ENCODE peak calls at places on chromosome 16, in six cellular contexts. One of them, this sample, is unnamed.

GRCh38 chr16:69834817-69835477 is 72.8 kb downstream of the WWP2 start:
- ATAC-seq in heart left ventricle: peak; percentile 74
- ATAC-seq in HCT116: no peak
- ATAC-seq in HepG2: no peak
- ATAC-seq in IMR-90: no peak
- ATAC-seq in right lobe of liver: no peak
- ATAC-seq in this sample: no peak

GRCh38 chr16:31400191-31400590 is 7.1 kb downstream of the ITGAD start:
- ATAC-seq in heart left ventricle: no peak
- ATAC-seq in HCT116: no peak
- ATAC-seq in HepG2: no peak
- ATAC-seq in IMR-90: no peak
- ATAC-seq in right lobe of liver: peak; percentile 46
- ATAC-seq in this sample: no peak

GRCh38 chr16:15970743-15971434 is 21.5 kb downstream of the ABCC1 start:
- ATAC-seq in heart left ventricle: no peak
- ATAC-seq in HCT116: no peak
- ATAC-seq in HepG2: no peak
- ATAC-seq in IMR-90: no peak
- ATAC-seq in right lobe of liver: no peak
- ATAC-seq in this sample: no peak

GRCh38 chr16:84176192-84177053 is 10.4 kb downstream of the TAF1C start:
- ATAC-seq in heart left ventricle: peak; percentile 1
- ATAC-seq in HCT116: peak; percentile 13
- ATAC-seq in HepG2: peak; percentile 50
- ATAC-seq in IMR-90: no peak
- ATAC-seq in right lobe of liver: no peak
- ATAC-seq in this sample: no peak

GRCh38 chr16:57216968-57217367 is 28.1 kb upstream of the ARL2BP start:
- ATAC-seq in heart left ventricle: no peak
- ATAC-seq in HCT116: no peak
- ATAC-seq in HepG2: no peak
- ATAC-seq in IMR-90: no peak
- ATAC-seq in right lobe of liver: no peak
- ATAC-seq in this sample: no peak

GRCh38 chr16:57447142-57447962 is at the start of the genes CIAPIN1 and COQ9:
- ATAC-seq in heart left ventricle: peak; percentile 99
- ATAC-seq in HCT116: peak; percentile 98
- ATAC-seq in HepG2: peak; percentile 99
- ATAC-seq in IMR-90: peak; percentile 99
- ATAC-seq in right lobe of liver: peak; percentile 99
- ATAC-seq in this sample: peak; percentile 99

GRCh38 chr16:84349852-84350565 is 18.3 kb upstream of the ATP2C2 start:
- ATAC-seq in heart left ventricle: no peak
- ATAC-seq in HCT116: no peak
- ATAC-seq in HepG2: peak; percentile 70
- ATAC-seq in IMR-90: no peak
- ATAC-seq in right lobe of liver: no peak
- ATAC-seq in this sample: no peak

GRCh38 chr16:4087099-4087885 is 28.9 kb downstream of the ADCY9 start:
- ATAC-seq in heart left ventricle: no peak
- ATAC-seq in HCT116: no peak
- ATAC-seq in HepG2: peak; percentile 69
- ATAC-seq in IMR-90: peak; percentile 60
- ATAC-seq in right lobe of liver: peak; percentile 64
- ATAC-seq in this sample: no peak

GRCh38 chr16:19213885-19214284 is 45.8 kb downstream of the SYT17 start:
- ATAC-seq in heart left ventricle: no peak
- ATAC-seq in HCT116: peak; percentile 78
- ATAC-seq in HepG2: peak; percentile 80
- ATAC-seq in IMR-90: no peak
- ATAC-seq in right lobe of liver: no peak
- ATAC-seq in this sample: no peak

GRCh38 chr16:81447383-81448101 is 2.9 kb downstream of the CMIP start:
- ATAC-seq in heart left ventricle: no peak
- ATAC-seq in HCT116: no peak
- ATAC-seq in HepG2: peak; percentile 25
- ATAC-seq in IMR-90: no peak
- ATAC-seq in right lobe of liver: peak; percentile 53
- ATAC-seq in this sample: no peak

GRCh38 chr16:11405331-11406176 is 60.3 kb downstream of the RMI2 start:
- ATAC-seq in heart left ventricle: no peak
- ATAC-seq in HCT116: peak; percentile 81
- ATAC-seq in HepG2: peak; percentile 27
- ATAC-seq in IMR-90: peak; percentile 56
- ATAC-seq in right lobe of liver: no peak
- ATAC-seq in this sample: no peak

GRCh38 chr16:76118344-76118743 is 158.9 kb upstream of the CNTNAP4 start:
- ATAC-seq in heart left ventricle: no peak
- ATAC-seq in HCT116: no peak
- ATAC-seq in HepG2: no peak
- ATAC-seq in IMR-90: no peak
- ATAC-seq in right lobe of liver: no peak
- ATAC-seq in this sample: no peak

GRCh38 chr16:85940214-85940613 is 41.3 kb downstream of the IRF8 start:
- ATAC-seq in heart left ventricle: no peak
- ATAC-seq in HCT116: no peak
- ATAC-seq in HepG2: peak; percentile 73
- ATAC-seq in IMR-90: no peak
- ATAC-seq in right lobe of liver: peak; percentile 74
- ATAC-seq in this sample: no peak

GRCh38 chr16:29023279-29024278 is 38.7 kb downstream of the LAT start:
- ATAC-seq in heart left ventricle: no peak
- ATAC-seq in HCT116: peak; percentile 76
- ATAC-seq in HepG2: no peak
- ATAC-seq in IMR-90: no peak
- ATAC-seq in right lobe of liver: no peak
- ATAC-seq in this sample: no peak

GRCh38 chr16:55832788-55833583 is at the start of gene CES1:
- ATAC-seq in heart left ventricle: peak; percentile 90
- ATAC-seq in HCT116: no peak
- ATAC-seq in HepG2: peak; percentile 92
- ATAC-seq in IMR-90: no peak
- ATAC-seq in right lobe of liver: peak; percentile 75
- ATAC-seq in this sample: peak; percentile 62

GRCh38 chr16:84883301-84883700 is 63.5 kb downstream of the CRISPLD2 start:
- ATAC-seq in heart left ventricle: peak; percentile 59
- ATAC-seq in HCT116: no peak
- ATAC-seq in HepG2: no peak
- ATAC-seq in IMR-90: no peak
- ATAC-seq in right lobe of liver: no peak
- ATAC-seq in this sample: no peak

GRCh38 chr16:340370-341091 is 12.0 kb downstream of the AXIN1 start:
- ATAC-seq in heart left ventricle: no peak
- ATAC-seq in HCT116: no peak
- ATAC-seq in HepG2: peak; percentile 80
- ATAC-seq in IMR-90: no peak
- ATAC-seq in right lobe of liver: no peak
- ATAC-seq in this sample: no peak

GRCh38 chr16:89051521-89052166 is 42.0 kb upstream of the ACSF3 start:
- ATAC-seq in heart left ventricle: no peak
- ATAC-seq in HCT116: no peak
- ATAC-seq in HepG2: no peak
- ATAC-seq in IMR-90: no peak
- ATAC-seq in right lobe of liver: no peak
- ATAC-seq in this sample: no peak

GRCh38 chr16:17328971-17329370 is 141.8 kb downstream of the XYLT1 start:
- ATAC-seq in heart left ventricle: peak; percentile 47
- ATAC-seq in HCT116: no peak
- ATAC-seq in HepG2: no peak
- ATAC-seq in IMR-90: no peak
- ATAC-seq in right lobe of liver: no peak
- ATAC-seq in this sample: peak; percentile 59

GRCh38 chr16:17329412-17329811 is 141.3 kb downstream of the XYLT1 start:
- ATAC-seq in heart left ventricle: no peak
- ATAC-seq in HCT116: no peak
- ATAC-seq in HepG2: no peak
- ATAC-seq in IMR-90: no peak
- ATAC-seq in right lobe of liver: no peak
- ATAC-seq in this sample: no peak

GRCh38 chr16:17327671-17328335 is 143.0 kb downstream of the XYLT1 start:
- ATAC-seq in heart left ventricle: no peak
- ATAC-seq in HCT116: no peak
- ATAC-seq in HepG2: no peak
- ATAC-seq in IMR-90: no peak
- ATAC-seq in right lobe of liver: no peak
- ATAC-seq in this sample: no peak

GRCh38 chr16:17321824-17322223 is 148.9 kb downstream of the XYLT1 start:
- ATAC-seq in heart left ventricle: peak; percentile 46
- ATAC-seq in HCT116: no peak
- ATAC-seq in HepG2: no peak
- ATAC-seq in IMR-90: no peak
- ATAC-seq in right lobe of liver: peak; percentile 23
- ATAC-seq in this sample: no peak

GRCh38 chr16:17325744-17326143 is 145.0 kb downstream of the XYLT1 start:
- ATAC-seq in heart left ventricle: no peak
- ATAC-seq in HCT116: no peak
- ATAC-seq in HepG2: no peak
- ATAC-seq in IMR-90: no peak
- ATAC-seq in right lobe of liver: no peak
- ATAC-seq in this sample: no peak
- TF ChIP-seq POLR2A in heart left ventricle: no peak
- TF ChIP-seq POLR2A in HCT116: no peak
- TF ChIP-seq POLR2A in HepG2: no peak
- TF ChIP-seq POLR2A in IMR-90: no peak
- TF ChIP-seq POLR2A in right lobe of liver: no peak
- TF ChIP-seq POLR2A in this sample: no peak

GRCh38 chr16:49470550-49470949 is 96.9 kb downstream of the C16orf78 start:
- ATAC-seq in heart left ventricle: no peak
- ATAC-seq in HCT116: no peak
- ATAC-seq in HepG2: no peak
- ATAC-seq in IMR-90: no peak
- ATAC-seq in right lobe of liver: peak; percentile 23
- ATAC-seq in this sample: no peak
- H3K27ac ChIP-seq in heart left ventricle: no peak overlapping the region
- H3K27ac ChIP-seq in HCT116: no peak overlapping the region
- H3K27ac ChIP-seq in HepG2: no peak overlapping the region
- H3K27ac ChIP-seq in IMR-90: no peak overlapping the region
- H3K27ac ChIP-seq in right lobe of liver: no peak overlapping the region
- H3K27ac ChIP-seq in this sample: no peak overlapping the region

GRCh38 chr16:12906765-12907516 is 5.5 kb downstream of the SHISA9 start:
- ATAC-seq in heart left ventricle: no peak
- ATAC-seq in HCT116: no peak
- ATAC-seq in HepG2: no peak
- ATAC-seq in IMR-90: no peak
- ATAC-seq in right lobe of liver: no peak
- ATAC-seq in this sample: no peak

GRCh38 chr16:12906271-12906670 is 4.9 kb downstream of the SHISA9 start:
- ATAC-seq in heart left ventricle: no peak
- ATAC-seq in HCT116: no peak
- ATAC-seq in HepG2: no peak
- ATAC-seq in IMR-90: no peak
- ATAC-seq in right lobe of liver: no peak
- ATAC-seq in this sample: no peak

GRCh38 chr16:12904041-12904671 is 2.8 kb downstream of the SHISA9 start:
- ATAC-seq in heart left ventricle: no peak
- ATAC-seq in HCT116: no peak
- ATAC-seq in HepG2: no peak
- ATAC-seq in IMR-90: no peak
- ATAC-seq in right lobe of liver: no peak
- ATAC-seq in this sample: no peak

GRCh38 chr16:12903325-12904040 is 2.1 kb downstream of the SHISA9 start:
- ATAC-seq in heart left ventricle: no peak
- ATAC-seq in HCT116: no peak
- ATAC-seq in HepG2: no peak
- ATAC-seq in IMR-90: no peak
- ATAC-seq in right lobe of liver: no peak
- ATAC-seq in this sample: no peak

DNA sequence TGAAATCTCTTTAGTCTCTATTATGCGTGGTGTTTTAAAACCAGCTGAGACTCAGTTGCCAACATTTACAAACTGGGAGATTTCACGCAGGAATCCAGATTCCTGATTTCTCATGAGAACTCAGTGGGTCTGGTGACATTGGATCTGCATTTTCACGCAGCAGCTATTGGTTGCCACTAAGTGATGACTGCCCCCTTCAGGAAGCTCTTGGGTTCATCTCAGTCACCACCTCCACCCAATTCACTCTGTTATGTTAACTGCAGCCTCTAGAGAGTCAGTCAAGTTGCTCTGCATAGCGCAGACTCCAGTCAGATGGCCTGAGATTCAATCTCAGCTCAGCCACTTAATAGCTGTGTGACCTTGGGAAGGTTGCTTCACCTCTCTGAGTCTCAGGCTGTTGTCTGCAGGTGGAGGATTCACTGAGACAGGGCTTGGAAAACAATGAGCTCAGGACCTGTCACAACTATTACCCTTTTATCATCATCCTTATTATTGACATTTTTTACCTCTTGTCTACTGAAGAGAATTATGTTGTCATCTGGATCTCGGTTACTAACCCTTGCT is 6.4 kb downstream of the SHISA9 start:
- ATAC-seq in heart left ventricle: no peak
- ATAC-seq in HCT116: peak; percentile 67
- ATAC-seq in HepG2: peak; percentile 64
- ATAC-seq in IMR-90: no peak
- ATAC-seq in right lobe of liver: no peak
- ATAC-seq in this sample: no peak
- TF ChIP-seq CTCF in heart left ventricle: no peak
- TF ChIP-seq CTCF in HCT116: no peak
- TF ChIP-seq CTCF in HepG2: peak; percentile 40
- TF ChIP-seq CTCF in IMR-90: no peak
- TF ChIP-seq CTCF in right lobe of liver: no peak
- TF ChIP-seq CTCF in this sample: no peak

DNA sequence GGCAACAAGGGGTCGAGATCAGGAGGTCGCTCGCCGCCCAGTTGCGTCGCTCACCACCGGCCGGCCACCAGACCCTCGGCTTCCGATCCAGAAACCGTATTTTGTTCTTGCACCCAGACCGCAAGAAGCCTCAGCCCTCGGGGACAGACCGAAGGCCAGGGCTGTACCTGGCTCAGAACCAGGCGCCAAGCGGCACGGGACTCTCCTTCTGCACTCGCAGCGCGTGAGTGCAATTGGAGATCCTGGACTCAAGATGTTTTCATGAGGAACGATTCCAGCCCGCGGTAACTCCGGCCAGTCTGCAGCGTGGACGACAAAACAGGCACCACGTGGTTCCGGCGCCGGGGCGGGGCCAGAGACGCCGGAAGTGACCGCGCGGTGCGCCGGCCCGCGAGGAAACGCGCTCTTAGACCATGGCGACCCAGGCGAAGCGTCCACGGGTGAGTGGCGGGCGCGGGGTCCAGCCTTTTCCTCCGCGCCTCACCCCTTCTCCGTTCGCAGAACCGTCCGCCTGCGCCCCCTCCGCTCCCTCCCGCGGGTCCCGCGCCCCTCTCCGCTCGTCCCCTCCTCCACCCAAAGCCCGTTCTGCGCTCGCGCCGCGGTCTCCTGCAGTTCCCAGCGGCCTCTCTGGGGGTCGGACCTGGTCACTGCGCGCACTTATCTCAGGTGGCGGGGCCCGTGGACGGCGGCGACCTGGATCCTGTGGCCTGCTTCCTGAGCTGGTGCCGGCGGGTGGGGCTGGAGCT is at the start of gene SETD6:
- ATAC-seq in heart left ventricle: peak; percentile 90
- ATAC-seq in HCT116: peak; percentile 80
- ATAC-seq in HepG2: peak; percentile 86
- ATAC-seq in IMR-90: peak; percentile 86
- ATAC-seq in right lobe of liver: peak; percentile 95
- ATAC-seq in this sample: peak; percentile 97
- TF ChIP-seq POLR2A in heart left ventricle: no peak
- TF ChIP-seq POLR2A in HCT116: peak; percentile 60
- TF ChIP-seq POLR2A in HepG2: peak; percentile 84
- TF ChIP-seq POLR2A in IMR-90: peak; percentile 31
- TF ChIP-seq POLR2A in right lobe of liver: peak; percentile 47
- TF ChIP-seq POLR2A in this sample: peak; percentile 30

This sample was measured in gastroesophageal sphincter.